ENCODE peak calls at places on chromosome 9, in nine cellular contexts. R is endodermal cell, P is lung, J is DND-41, F is uterus, X is Peyer's patch, B is pancreas, Y is vagina, T is foreskin fibroblast. Q is an unnamed sample.

GRCh38 chr9:118331622-118332045 is 627.4 kb downstream of the TLR4 start:
- DNase-seq in R (no peak), P (no peak), J (no peak), F (no peak), X (no peak), B (no peak), Y (no peak), T (peak), Q (peak)

GRCh38 chr9:129328357-129329103 is 150.5 kb upstream of the IER5L start:
- DNase-seq in R (no peak), P (no peak), J (no peak), F (no peak), X (no peak), B (peak), Y (no peak), T (no peak), Q (no peak)

GRCh38 chr9:69815313-69815712 is 5.3 kb upstream of the CFAP95 start:
- DNase-seq in R (no peak), P (no peak), J (no peak), F (no peak), X (no peak), B (no peak), Y (no peak), T (no peak), Q (no peak)

GRCh38 chr9:70081120-70081495 is 37.5 kb downstream of the MAMDC2 start:
- DNase-seq in R (no peak), P (no peak), J (no peak), F (no peak), X (no peak), B (no peak), Y (no peak), T (peak), Q (no peak)

GRCh38 chr9:33437898-33438297 is 9.5 kb downstream of the AQP3 start:
- DNase-seq in R (no peak), P (no peak), J (no peak), F (no peak), X (no peak), B (no peak), Y (no peak), T (no peak), Q (no peak)

GRCh38 chr9:123360161-123361085 is 4.4 kb downstream of the CRB2 start:
- DNase-seq in R (peak), P (peak), J (peak), F (peak), X (peak), B (peak), Y (no peak), T (no peak), Q (peak)

GRCh38 chr9:684055-684949 is 157.2 kb upstream of the DMRT1 start:
- DNase-seq in R (no peak), P (no peak), J (no peak), F (no peak), X (no peak), B (no peak), Y (no peak), T (peak), Q (no peak)

GRCh38 chr9:106758911-106759310 is 104.1 kb upstream of the ZNF462 start:
- DNase-seq in R (no peak), P (no peak), J (no peak), F (no peak), X (no peak), B (no peak), Y (no peak), T (no peak), Q (no peak)

GRCh38 chr9:134625361-134626140 is 16.1 kb upstream of the COL5A1 start:
- DNase-seq in R (peak), P (no peak), J (no peak), F (peak), X (no peak), B (no peak), Y (no peak), T (no peak), Q (no peak)

GRCh38 chr9:127520941-127521918 is 69.9 kb downstream of the LRSAM1 start:
- DNase-seq in R (peak), P (no peak), J (no peak), F (no peak), X (no peak), B (peak), Y (no peak), T (peak), Q (peak)

GRCh38 chr9:127522727-127523126 is 71.4 kb downstream of the LRSAM1 start:
- DNase-seq in R (no peak), P (no peak), J (no peak), F (no peak), X (peak), B (peak), Y (no peak), T (no peak), Q (no peak)

GRCh38 chr9:127524373-127524772 is 73.1 kb downstream of the LRSAM1 start:
- DNase-seq in R (no peak), P (no peak), J (no peak), F (no peak), X (no peak), B (peak), Y (no peak), T (no peak), Q (peak)

GRCh38 chr9:127521919-127522304 is 70.6 kb downstream of the LRSAM1 start:
- DNase-seq in R (no peak), P (no peak), J (no peak), F (no peak), X (no peak), B (peak), Y (no peak), T (no peak), Q (no peak)

DNA sequence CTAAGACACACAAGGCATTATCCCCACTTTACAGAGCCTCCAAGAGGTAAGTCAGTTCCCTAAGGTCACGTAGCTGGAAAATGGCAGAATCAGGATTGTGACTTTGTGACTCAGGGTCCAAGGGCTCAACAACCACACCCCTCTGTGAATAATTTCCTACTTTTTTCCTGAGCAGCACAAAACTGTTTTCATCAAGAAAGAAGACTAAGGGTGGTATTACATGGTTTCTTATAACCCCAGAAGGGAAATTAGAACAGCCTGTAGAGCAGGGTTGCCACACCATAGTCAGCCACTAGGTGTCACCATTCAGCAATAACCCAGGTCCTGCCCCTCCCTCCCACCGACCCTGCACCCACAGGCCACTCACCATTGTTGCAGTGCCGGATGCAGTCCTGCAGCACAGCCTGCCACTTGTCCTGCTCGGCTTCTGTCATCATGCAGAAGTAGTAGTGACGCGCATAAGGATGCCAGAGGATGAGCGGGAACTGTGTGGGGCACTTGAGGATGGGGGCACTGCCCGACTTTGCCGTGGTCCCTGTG is 72.1 kb downstream of the LRSAM1 start:
- DNase-seq in R (peak), P (no peak), J (peak), F (no peak), X (no peak), B (peak), Y (no peak), T (peak), Q (no peak)
- TF ChIP-seq CTCF in R (peak), P (no peak), J (peak), F (no peak), X (peak), B (peak), Y (no peak), T (peak), Q (peak)

GRCh38 chr9:36988848-36989247 is 45.2 kb downstream of the PAX5 start:
- DNase-seq in R (no peak), P (no peak), J (no peak), F (no peak), X (peak), B (no peak), Y (no peak), T (no peak), Q (no peak)

GRCh38 chr9:36985769-36986547 is 48.1 kb downstream of the PAX5 start:
- DNase-seq in R (peak), P (no peak), J (no peak), F (no peak), X (no peak), B (no peak), Y (no peak), T (no peak), Q (no peak)

GRCh38 chr9:36987409-36987808 is 46.7 kb downstream of the PAX5 start:
- DNase-seq in R (peak), P (no peak), J (no peak), F (no peak), X (no peak), B (no peak), Y (no peak), T (no peak), Q (no peak)

GRCh38 chr9:36986548-36987408 is 47.3 kb downstream of the PAX5 start:
- DNase-seq in R (peak), P (no peak), J (no peak), F (no peak), X (no peak), B (no peak), Y (no peak), T (no peak), Q (no peak)

DNA sequence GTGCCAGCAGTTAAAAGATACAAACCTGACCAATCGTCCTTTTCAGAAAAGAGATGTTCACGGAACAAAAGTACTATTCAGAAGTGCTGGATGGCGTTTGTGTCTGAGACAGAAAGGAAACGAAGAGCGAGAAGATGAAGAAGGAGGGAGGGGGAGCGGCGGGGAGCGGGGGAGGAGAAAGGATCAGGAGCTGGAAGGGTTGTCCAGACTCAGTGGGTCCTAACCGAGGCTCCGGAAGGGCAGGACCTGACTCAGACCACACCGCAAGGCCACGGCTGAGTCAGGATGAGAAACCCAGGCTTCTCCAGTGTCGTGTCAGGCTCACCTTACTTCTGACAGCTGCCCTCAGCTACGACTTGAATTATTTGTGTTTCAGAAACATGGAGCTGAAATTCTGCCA is 46.2 kb downstream of the PAX5 start:
- DNase-seq in R (peak), P (no peak), J (no peak), F (no peak), X (no peak), B (no peak), Y (no peak), T (peak), Q (no peak)
- H3K4me3 ChIP-seq in R (no peak), P (no peak), J (no peak), F (no peak), X (no peak), B (no peak), Y (no peak), T (no peak), Q (no peak)

GRCh38 chr9:137275203-137275936 is 2.2 kb upstream of the TOR4A start:
- DNase-seq in R (peak), P (no peak), J (no peak), F (no peak), X (no peak), B (no peak), Y (peak), T (no peak), Q (no peak)
- TF ChIP-seq CTCF in R (no peak), P (no peak), J (no peak), F (no peak), X (no peak), B (no peak), Y (no peak), T (no peak), Q (no peak)

DNA sequence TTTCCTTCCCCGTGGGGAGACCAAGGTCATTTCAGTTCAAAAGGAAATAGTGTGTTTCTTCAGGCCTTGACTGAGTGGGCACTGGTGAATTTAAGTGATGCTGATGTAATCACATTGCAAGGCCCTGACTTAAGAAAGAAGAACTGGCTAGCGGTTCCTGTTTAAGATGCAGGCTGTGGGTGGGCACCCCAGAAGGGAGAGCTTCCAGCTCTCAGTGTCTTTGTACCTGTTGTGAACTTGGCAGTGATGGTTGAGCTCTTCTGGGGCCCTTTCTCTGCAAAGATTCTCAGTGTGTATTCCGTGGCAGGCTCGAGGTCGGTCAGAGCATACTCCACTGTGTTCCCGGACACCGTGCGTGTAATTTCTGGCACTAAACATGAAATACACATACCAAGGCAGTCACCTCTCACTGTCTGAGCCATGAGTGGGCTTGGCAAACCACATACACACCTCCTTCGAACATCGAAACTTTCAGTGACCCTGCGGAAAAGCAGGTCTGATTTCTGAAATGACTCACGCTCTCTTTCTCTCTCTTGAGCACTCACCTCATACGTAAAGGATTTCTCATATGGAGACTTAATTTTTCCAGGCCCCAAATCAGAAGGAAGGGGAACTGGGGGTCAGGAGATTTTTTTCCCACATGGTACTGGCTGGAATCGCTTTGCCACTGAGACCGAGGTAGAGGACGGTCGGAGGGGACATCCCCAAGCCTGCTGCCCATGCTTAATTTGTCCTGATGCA is 81.9 kb downstream of the TNC start:
- DNase-seq in R (no peak), P (no peak), J (no peak), F (no peak), X (no peak), B (no peak), Y (no peak), T (peak), Q (no peak)
- H3K4me3 ChIP-seq in R (no peak), P (no peak), J (no peak), F (no peak), X (no peak), B (no peak), Y (no peak), T (no peak), Q (no peak)

GRCh38 chr9:32384364-32385134 is at the start of gene ACO1:
- DNase-seq in R (peak), P (peak), J (peak), F (peak), X (peak), B (peak), Y (no peak), T (peak), Q (no peak)
- TF ChIP-seq CTCF in R (no peak), P (no peak), J (peak), F (peak), X (no peak), B (no peak), Y (no peak), T (no peak), Q (no peak)

GRCh38 chr9:124478014-124478753 is 27.9 kb downstream of the ADGRD2 start:
- DNase-seq in R (peak), P (no peak), J (no peak), F (no peak), X (no peak), B (peak), Y (no peak), T (no peak), Q (no peak)
- H3K4me3 ChIP-seq in R (no peak), P (no peak), J (no peak), F (no peak), X (peak), B (peak), Y (no peak), T (no peak), Q (no peak)

Q was measured in retinal pigment epithelial cell.